ENCODE peak calls at places on chromosomes 16 and 17, in eight cellular contexts. H is mucosa of gallbladder; P is IMR-90; Q is nephron progenitor cell; S is GOT3; G is DMS153; R is HT-29; T is activated CD4-positive, alpha-beta T cell treated with anti-CD3 and anti-CD28 coated beads, Interleukin-2, amount 10 ng/mL, durations not matched to agents 7 days and 5 days. U is an unnamed sample.

GRCh38 chr16:86519007-86519648 is 8.8 kb downstream of the FOXF1 start:
- DNase-seq in S (no peak), R (no peak), P (peak; percentile 49), T (no peak), G (no peak), H (no peak), Q (no peak), U (no peak)

GRCh38 chr17:13140750-13141149 is 122.9 kb upstream of the ELAC2 start:
- DNase-seq in G (peak; percentile 36), R (no peak), H (no peak), P (peak; percentile 24), Q (no peak), T (no peak), S (no peak), U (peak; percentile 1)

GRCh38 chr16:84498859-84499620 is 5.4 kb downstream of the MEAK7 start:
- DNase-seq in T (no peak), G (no peak), R (no peak), H (no peak), Q (no peak), P (no peak), S (no peak), U (no peak)

GRCh38 chr16:57373117-57373947 is 1.0 kb downstream of the CX3CL1 start:
- DNase-seq in P (no peak), H (no peak), Q (no peak), S (no peak), R (no peak), G (no peak), T (no peak), U (no peak)

GRCh38 chr16:68084504-68085258 is 489 bp upstream of the NFATC3 start:
- DNase-seq in Q (peak; percentile 84), H (peak; percentile 91), R (peak; percentile 85), P (peak; percentile 61), T (peak; percentile 90), G (peak; percentile 97), S (no peak), U (peak; percentile 89)

GRCh38 chr17:55248077-55248476 is 16.7 kb upstream of the HLF start:
- DNase-seq in T (no peak), Q (no peak), G (no peak), H (no peak), R (no peak), S (no peak), P (no peak), U (no peak)

GRCh38 chr17:40038882-40039513 is 15.2 kb downstream of the MED24 start:
- DNase-seq in R (peak; percentile 72), T (no peak), H (peak; percentile 79), S (no peak), P (peak; percentile 87), Q (peak; percentile 36), G (no peak), U (peak; percentile 64)

GRCh38 chr16:644556-644955 is 2.9 kb downstream of the MCRIP2 start:
- DNase-seq in G (no peak), Q (no peak), H (no peak), P (no peak), T (no peak), R (no peak), S (no peak), U (no peak)

GRCh38 chr16:48635199-48635718 is 25.3 kb upstream of the N4BP1 start:
- DNase-seq in T (no peak), R (no peak), H (peak; percentile 3), Q (no peak), G (no peak), S (no peak), P (no peak), U (no peak)

GRCh38 chr16:69476920-69477418 is 52.5 kb downstream of the CYB5B start:
- DNase-seq in S (no peak), Q (no peak), R (peak; percentile 73), H (no peak), P (peak; percentile 97), T (no peak), G (peak; percentile 15), U (peak; percentile 48)

GRCh38 chr17:79410681-79411080 is 200.2 kb downstream of the RBFOX3 start:
- DNase-seq in Q (no peak), T (no peak), S (no peak), H (no peak), R (no peak), P (no peak), G (no peak), U (no peak)

GRCh38 chr17:18038149-18038850 is 668 bp downstream of the ATPAF2 start:
- DNase-seq in P (peak; percentile 16), H (no peak), Q (no peak), T (no peak), R (peak; percentile 9), G (no peak), S (no peak), U (peak; percentile 36)

GRCh38 chr16:51431517-51432241 is 280.6 kb upstream of the SALL1 start:
- DNase-seq in T (no peak), H (peak; percentile 64), R (peak; percentile 15), S (peak; percentile 21), G (peak; percentile 14), Q (peak; percentile 29), P (peak; percentile 99), U (no peak)

GRCh38 chr16:50296807-50297206 is 30.5 kb downstream of the ADCY7 start:
- DNase-seq in T (no peak), H (no peak), G (no peak), S (no peak), P (no peak), Q (no peak), R (no peak), U (peak; percentile 21)

GRCh38 chr16:27515874-27516353 is 33.8 kb downstream of the GTF3C1 start:
- DNase-seq in S (no peak), H (no peak), G (no peak), R (peak; percentile 50), T (peak; percentile 40), Q (peak; percentile 27), P (no peak), U (peak; percentile 31)

GRCh38 chr16:85626191-85626951 is 13.2 kb downstream of the GSE1 start:
- DNase-seq in G (no peak), S (no peak), H (no peak), P (no peak), R (no peak), Q (peak; percentile 51), T (no peak), U (no peak)

GRCh38 chr17:8883353-8883752 is 15.9 kb upstream of the PIK3R6 start:
- DNase-seq in T (no peak), S (no peak), H (no peak), G (no peak), R (no peak), Q (no peak), P (no peak), U (no peak)

GRCh38 chr17:81518785-81519283 is 6.2 kb upstream of the ACTG1 start:
- DNase-seq in G (no peak), R (peak; percentile 71), P (no peak), S (no peak), Q (peak; percentile 43), T (no peak), H (no peak), U (peak; percentile 93)

GRCh38 chr17:56978441-56979090 is 635 bp downstream of the SCPEP1 start:
- DNase-seq in S (no peak), G (no peak), H (no peak), R (no peak), Q (no peak), T (no peak), P (peak; percentile 5), U (peak; percentile 23)

GRCh38 chr16:48318630-48319029 is 66.6 kb downstream of the SIAH1 start:
- DNase-seq in G (no peak), R (no peak), S (no peak), P (peak; percentile 54), Q (no peak), H (peak; percentile 19), T (peak; percentile 75), U (peak; percentile 50)

U was measured in DMS53.